ENCODE peak calls at places on chromosomes 5 and 9, in nine cellular contexts. N, F, K, I, M, A, U, B and O are unnamed samples.

GRCh38 chr9:3012245-3012644 is 168.3 kb upstream of the PUM3 start:
- DNase-seq in K (no peak), U (no peak), A (no peak), N (no peak), I (no peak), B (no peak), M (no peak), F (no peak), O (no peak)

GRCh38 chr5:34533582-34534236 is 122.4 kb upstream of the RAI14 start:
- DNase-seq in M (no peak), B (no peak), K (no peak), N (no peak), F (no peak), U (no peak), I (no peak), A (no peak), O (no peak)

GRCh38 chr5:78594946-78595921 is 53.3 kb downstream of the LHFPL2 start:
- DNase-seq in A (no peak), F (peak; percentile 87), I (no peak), B (no peak), U (peak; percentile 99), N (peak; percentile 30), M (no peak), K (no peak), O (no peak)

GRCh38 chr5:167770461-167770860 is 521.0 kb upstream of the WWC1 start:
- DNase-seq in I (no peak), A (no peak), M (no peak), U (peak; percentile 44), F (no peak), N (no peak), B (no peak), K (no peak), O (no peak)

GRCh38 chr9:84140535-84141101 is 160.0 kb downstream of the RMI1 start:
- DNase-seq in I (peak; percentile 54), A (peak; percentile 12), B (no peak), N (peak; percentile 27), U (peak; percentile 19), M (peak; percentile 81), K (no peak), F (no peak), O (peak; percentile 47)

GRCh38 chr5:56094579-56095361 is 100.0 kb upstream of the IL6ST start:
- DNase-seq in K (no peak), N (peak; percentile 55), I (no peak), F (no peak), U (no peak), A (no peak), M (no peak), B (no peak), O (no peak)

GRCh38 chr9:88076286-88077070 is 61.8 kb downstream of the SPATA31C2 start:
- DNase-seq in M (peak; percentile 91), N (no peak), K (peak; percentile 91), B (peak; percentile 13), F (peak; percentile 63), A (peak; percentile 58), I (peak; percentile 61), U (peak; percentile 74), O (peak; percentile 37)

GRCh38 chr9:68685770-68686169 is 19.3 kb upstream of the PIP5K1B start:
- DNase-seq in K (peak; percentile 30), A (peak; percentile 33), M (peak; percentile 77), I (no peak), N (peak; percentile 78), U (no peak), B (no peak), F (peak; percentile 37), O (peak; percentile 48)

GRCh38 chr5:168943999-168944398 is 356.9 kb downstream of the SLIT3 start:
- DNase-seq in B (no peak), K (peak; percentile 88), M (peak; percentile 69), A (no peak), N (no peak), I (no peak), U (no peak), F (no peak), O (no peak)

GRCh38 chr9:3956081-3956701 is 343.7 kb downstream of the GLIS3 start:
- DNase-seq in K (no peak), N (no peak), I (no peak), A (no peak), B (no peak), M (no peak), U (no peak), F (no peak), O (no peak)

DNA sequence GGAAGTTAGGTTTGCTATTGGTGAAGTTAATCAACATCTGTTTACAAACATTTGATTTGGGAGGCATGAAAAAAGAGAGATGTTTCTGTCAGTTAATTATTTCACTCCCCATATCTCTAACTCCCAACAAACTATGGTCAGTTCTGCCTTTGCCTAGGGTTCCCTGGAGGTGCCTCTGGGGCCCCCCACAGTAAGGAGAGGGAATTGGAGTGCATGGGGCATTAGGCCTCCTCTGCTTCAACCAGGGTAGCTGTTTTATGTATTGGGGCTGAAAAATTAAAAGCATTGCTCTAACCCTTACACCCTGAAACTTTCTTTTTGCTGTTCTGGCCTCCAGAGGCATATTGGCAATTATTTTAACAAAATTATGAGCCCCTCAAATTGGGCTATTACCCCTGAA is 32.3 kb downstream of the RUSC2 start:
- DNase-seq in A (no peak), M (no peak), F (no peak), B (no peak), N (no peak), I (no peak), K (no peak), U (no peak), O (no peak)
- TF ChIP-seq CTCF in A (no peak), M (peak; percentile 69), F (peak; percentile 45), B (no peak), N (no peak), I (peak; percentile 37), K (no peak), U (peak; percentile 18), O (no peak)

GRCh38 chr5:138972836-138973235 is 97.7 kb upstream of the LRRTM2 start:
- DNase-seq in K (no peak), M (peak; percentile 73), I (no peak), A (no peak), F (no peak), N (no peak), U (no peak), B (no peak), O (no peak)
- TF ChIP-seq CTCF in K (no peak), M (peak; percentile 64), I (no peak), A (no peak), F (no peak), N (no peak), U (no peak), B (no peak), O (no peak)

GRCh38 chr5:58481828-58482227 is 9.4 kb upstream of the GAPT start:
- DNase-seq in F (no peak), U (no peak), B (no peak), A (no peak), I (no peak), K (no peak), M (no peak), N (no peak), O (no peak)
- TF ChIP-seq CTCF in F (no peak), U (no peak), B (no peak), A (no peak), I (no peak), K (no peak), M (no peak), N (no peak), O (no peak)

GRCh38 chr5:528625-529511 is 4.6 kb upstream of the SLC9A3 start:
- DNase-seq in K (peak; percentile 9), I (no peak), U (no peak), A (no peak), B (no peak), M (no peak), F (no peak), N (peak; percentile 25), O (no peak)
- TF ChIP-seq CTCF in K (no peak), I (no peak), U (no peak), A (no peak), B (no peak), M (peak; percentile 16), F (no peak), N (no peak), O (no peak)

DNA sequence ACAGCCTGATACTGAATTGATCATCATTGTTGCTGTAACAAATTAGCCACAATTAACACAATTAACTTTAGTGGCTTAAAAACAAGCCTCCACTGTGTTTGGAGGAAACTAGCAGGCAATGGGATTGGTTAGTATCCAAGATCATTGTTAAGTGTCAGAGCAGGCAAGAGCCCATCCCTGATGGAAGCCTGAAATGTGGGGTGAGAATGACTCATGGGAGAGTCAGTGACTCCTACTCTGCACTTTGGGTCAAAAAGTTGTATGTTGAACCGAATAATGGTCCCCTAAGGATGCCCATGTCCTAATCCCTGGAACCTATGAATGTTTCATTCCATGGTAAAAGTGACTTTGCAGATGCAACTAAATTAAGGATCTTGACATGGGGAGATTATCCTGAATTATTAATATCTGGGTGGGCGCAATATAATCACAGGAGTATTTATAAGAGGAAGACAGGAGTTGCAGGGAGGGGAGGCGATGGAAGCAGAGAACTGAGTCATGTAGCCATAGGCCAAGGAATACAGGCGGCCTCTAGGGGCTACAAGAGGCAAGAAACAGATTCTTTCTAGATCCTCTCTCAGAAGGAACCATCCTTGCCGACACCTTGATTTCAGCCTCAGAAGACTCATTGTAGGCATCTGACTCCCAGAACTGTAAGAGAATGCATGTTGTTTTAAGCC is 28.8 kb downstream of the ALG2 start:
- DNase-seq in N (no peak), B (no peak), U (peak; percentile 7), I (no peak), K (no peak), F (no peak), M (no peak), A (no peak), O (no peak)
- TF ChIP-seq CTCF in N (no peak), B (no peak), U (peak; percentile 35), I (no peak), K (peak; percentile 31), F (peak; percentile 34), M (peak; percentile 69), A (no peak), O (no peak)

GRCh38 chr9:115378246-115378645 is 260.3 kb upstream of the TNC start:
- DNase-seq in N (no peak), K (no peak), I (no peak), M (no peak), A (no peak), U (no peak), B (no peak), F (no peak), O (no peak)
- TF ChIP-seq CTCF in N (no peak), K (no peak), I (no peak), M (no peak), A (no peak), U (no peak), B (no peak), F (no peak), O (no peak)

DNA sequence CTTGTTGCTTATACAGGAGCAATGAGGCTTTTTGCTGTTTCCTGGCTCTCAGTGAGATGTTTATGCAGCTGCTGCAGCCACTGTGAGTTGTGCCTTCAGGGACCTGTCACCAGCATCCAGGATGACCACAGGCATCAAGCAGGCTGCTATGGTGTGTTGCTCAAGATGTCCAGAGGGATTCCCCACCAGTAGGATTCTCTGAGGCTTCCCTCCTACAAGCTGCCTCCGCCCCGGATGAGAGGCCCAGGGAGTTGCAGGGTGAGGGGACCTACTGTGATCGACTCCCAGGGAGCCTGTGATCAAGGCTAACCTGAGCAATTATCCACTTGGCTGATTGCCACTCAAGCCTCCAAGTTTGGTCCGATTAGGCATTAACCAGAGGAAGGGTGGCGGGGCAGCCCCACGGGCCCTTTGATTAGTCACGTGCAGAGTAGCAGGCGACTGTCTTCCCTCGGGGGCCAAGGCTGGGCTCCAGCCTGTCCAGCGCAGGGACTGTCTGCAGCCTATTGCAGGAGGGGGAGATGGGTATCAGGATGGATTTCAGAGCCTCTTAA is 1.8 kb upstream of the FAT2 start:
- DNase-seq in U (no peak), N (no peak), B (no peak), M (no peak), F (no peak), K (peak; percentile 67), A (no peak), I (no peak), O (no peak)
- TF ChIP-seq CTCF in U (no peak), N (no peak), B (no peak), M (no peak), F (no peak), K (no peak), A (no peak), I (no peak), O (no peak)